ENCODE peak calls at places on chromosomes 3 and 15, in four cellular contexts. P, D, G and F are unnamed samples.

GRCh38 chr15:90903733-90904536 is 833 bp downstream of the MAN2A2 start:
- DNase-seq in G (no peak), D (peak), P (peak), F (no peak)

GRCh38 chr3:38084019-38084968 is 45.3 kb downstream of the DLEC1 start:
- DNase-seq in P (peak), D (peak), G (peak), F (no peak)

GRCh38 chr3:11228041-11228440 is 44.2 kb upstream of the ATG7 start:
- DNase-seq in G (no peak), D (no peak), P (no peak), F (no peak)

GRCh38 chr15:99253381-99254090 is 2.3 kb downstream of the LRRC28 start:
- DNase-seq in G (peak), D (no peak), P (peak), F (no peak)

GRCh38 chr3:192571197-192571791 is 156.0 kb downstream of the FGF12 start:
- DNase-seq in P (peak), D (no peak), G (peak), F (no peak)

GRCh38 chr3:140972833-140973232 is 31.2 kb downstream of the SLC25A36 start:
- DNase-seq in G (peak), P (no peak), D (no peak), F (no peak)

GRCh38 chr3:187628169-187628568 is 42.0 kb downstream of the SST start:
- DNase-seq in D (peak), G (no peak), P (no peak), F (no peak)

GRCh38 chr15:85689729-85690128 is 105.0 kb downstream of the KLHL25 start:
- DNase-seq in P (no peak), D (no peak), G (peak), F (no peak)

GRCh38 chr3:13525827-13526625 is 22.9 kb upstream of the FBLN2 start:
- DNase-seq in D (no peak), G (no peak), P (no peak), F (no peak)

GRCh38 chr3:54792584-54792983 is 135.3 kb downstream of the LRTM1 start:
- DNase-seq in D (no peak), G (no peak), P (no peak), F (no peak)

GRCh38 chr3:159616234-159616825 is 372.3 kb upstream of the IL12A start:
- DNase-seq in P (no peak), D (peak), G (peak), F (no peak)

GRCh38 chr15:94205366-94205765 is 26.0 kb upstream of the MCTP2 start:
- DNase-seq in P (no peak), D (no peak), G (no peak), F (peak)

GRCh38 chr3:133135303-133135702 is 97.1 kb downstream of the TMEM108 start:
- DNase-seq in P (no peak), G (no peak), D (no peak), F (no peak)

GRCh38 chr3:4503050-4503449 is 9.9 kb downstream of the ITPR1 start:
- DNase-seq in D (no peak), P (no peak), G (no peak), F (no peak)

GRCh38 chr3:113695818-113696645 is at the start of gene USF3:
- DNase-seq in G (peak), P (no peak), D (peak), F (peak)

GRCh38 chr3:40382617-40382979 is 4.4 kb upstream of the ENTPD3 start:
- DNase-seq in G (no peak), D (no peak), P (no peak), F (no peak)

GRCh38 chr3:134311265-134311664 is 60.6 kb upstream of the RYK start:
- DNase-seq in P (no peak), G (no peak), D (no peak), F (no peak)

GRCh38 chr15:40054746-40055575 is 16.0 kb upstream of the SRP14 start:
- DNase-seq in D (no peak), P (no peak), G (no peak), F (peak)

GRCh38 chr15:82060817-82061216 is 15.0 kb upstream of the MEX3B start:
- DNase-seq in P (no peak), G (no peak), D (no peak), F (no peak)

GRCh38 chr3:32816439-32817194 is 1.2 kb upstream of the TRIM71 start:
- DNase-seq in D (peak), G (peak), P (no peak), F (no peak)

GRCh38 chr3:18054625-18055024 is 312.2 kb upstream of the TBC1D5 start:
- DNase-seq in G (no peak), D (no peak), P (no peak), F (no peak)

GRCh38 chr3:129855454-129856419 is 37.8 kb downstream of the TMCC1 start:
- DNase-seq in G (peak), D (no peak), P (peak), F (no peak)

GRCh38 chr3:48501196-48501595 is 2.8 kb downstream of the SHISA5 start:
- DNase-seq in D (no peak), P (no peak), G (no peak), F (no peak)

GRCh38 chr3:42602961-42603360 is 2.5 kb downstream of the NKTR start:
- DNase-seq in P (no peak), D (no peak), G (no peak), F (no peak)

GRCh38 chr3:42600958-42601675 is 631 bp downstream of the NKTR start:
- DNase-seq in D (peak), P (peak), G (peak), F (no peak)

GRCh38 chr3:42600111-42600957 is at the start of gene NKTR:
- DNase-seq in P (peak), G (peak), D (peak), F (peak)

GRCh38 chr3:42605550-42606173 is 5.2 kb downstream of the NKTR start:
- DNase-seq in P (no peak), G (no peak), D (no peak), F (no peak)

DNA sequence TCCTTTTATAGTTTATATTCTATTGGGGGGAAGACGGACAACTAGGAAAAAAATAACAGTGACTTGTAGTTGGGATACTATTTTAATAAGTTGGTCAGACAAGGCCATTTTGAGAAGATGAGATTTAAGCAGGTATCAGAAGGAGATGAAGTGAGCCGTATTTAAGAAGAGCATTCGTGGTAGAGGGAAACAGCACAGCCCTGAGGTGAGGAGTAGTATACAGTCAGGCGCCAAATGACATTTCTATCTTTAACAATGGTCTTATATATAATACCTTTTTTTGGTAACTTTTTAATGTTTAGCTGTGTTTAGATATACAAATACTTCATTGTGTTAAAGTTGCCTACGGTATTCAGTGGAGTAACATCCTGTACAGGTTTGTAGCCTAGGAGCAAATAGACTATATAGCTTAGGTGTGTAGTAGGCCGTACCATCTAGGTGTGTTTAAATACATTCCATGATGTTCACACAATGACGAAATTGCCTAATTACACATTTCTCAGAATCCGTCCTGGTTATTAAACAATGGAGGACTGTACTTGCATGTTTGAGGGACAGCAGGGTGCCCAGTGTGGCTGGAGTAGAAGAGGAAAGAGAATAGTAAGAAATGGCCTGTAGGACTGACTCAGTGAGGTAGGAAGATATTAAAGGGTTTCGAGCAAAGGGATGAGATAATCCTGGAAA is 1.6 kb downstream of the NKTR start:
- DNase-seq in G (no peak), D (no peak), P (no peak), F (no peak)
- TF ChIP-seq CTCF in G (peak), D (no peak), P (peak), F (peak)

DNA sequence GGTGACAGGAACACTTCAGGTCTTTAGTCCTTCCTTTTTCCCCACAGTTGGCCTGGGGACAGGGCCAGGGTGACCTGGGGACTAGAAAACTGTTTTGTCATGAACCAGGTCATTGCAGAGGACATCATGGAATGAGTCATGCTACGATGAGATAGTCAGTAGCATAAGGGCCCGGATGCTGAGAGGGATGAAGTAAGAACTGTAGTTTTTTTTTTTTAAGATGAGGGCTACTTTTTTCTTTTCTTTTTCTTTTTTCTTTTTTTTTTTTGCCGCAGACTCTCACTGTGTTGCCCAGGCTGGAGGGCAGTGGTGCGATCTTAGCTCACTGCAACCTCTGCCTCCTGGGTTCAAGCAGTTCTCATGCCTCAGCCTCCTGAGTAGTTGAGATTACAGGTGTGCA is 8.0 kb downstream of the MAP2K5 start:
- DNase-seq in D (no peak), P (no peak), G (peak), F (no peak)
- TF ChIP-seq CTCF in D (no peak), P (no peak), G (no peak), F (no peak)

DNA sequence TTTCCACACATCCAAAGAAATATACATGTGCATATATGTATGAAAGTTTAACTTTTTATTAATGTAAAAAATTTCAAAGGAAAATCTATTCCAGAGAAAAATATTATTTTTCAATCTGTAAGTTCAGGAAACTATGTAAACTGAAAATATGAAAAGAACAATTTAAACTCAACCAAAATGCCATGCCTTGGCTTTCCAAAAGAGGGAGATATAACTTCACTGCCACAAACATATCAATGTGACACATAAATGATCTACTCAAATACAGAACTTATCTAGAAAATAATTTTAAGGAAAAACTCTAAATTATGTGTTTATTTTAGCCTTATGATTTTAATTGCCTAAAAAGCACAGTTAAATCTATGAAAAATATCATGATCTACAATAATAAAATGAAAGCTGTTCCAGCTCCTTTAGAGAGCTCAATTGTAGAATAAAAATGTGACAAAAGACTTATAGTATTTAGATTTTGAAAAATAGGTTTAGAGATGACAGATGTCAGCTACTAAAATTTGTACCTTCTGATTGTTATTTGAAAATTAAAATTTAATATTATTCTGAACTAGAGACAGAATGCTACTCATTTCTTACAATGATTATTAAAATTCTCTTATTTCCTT is 94.8 kb downstream of the GBE1 start:
- DNase-seq in P (peak), G (peak), D (peak), F (peak)
- TF ChIP-seq CTCF in P (peak), G (peak), D (peak), F (peak)

GRCh38 chr15:62928242-62928995 is 114.1 kb upstream of the TPM1 start:
- DNase-seq in G (peak), P (peak), D (peak), F (peak)
- TF ChIP-seq CTCF in G (peak), P (peak), D (peak), F (peak)